ENCODE peak calls at places on chromosomes 3 and 15, in ten cellular contexts. One of them, this sample, is unnamed.

GRCh38 chr15:40096094-40096876 is 12.4 kb downstream of the BMF start:
- DNase-seq in kidney: peak
- DNase-seq in A549: no peak
- DNase-seq in psoas muscle: no peak
- DNase-seq in cardiac fibroblast: no peak
- DNase-seq in tibial artery: peak
- DNase-seq in LNCaP clone FGC: no peak
- DNase-seq in BJ: no peak
- DNase-seq in AG09309: no peak
- DNase-seq in A673: no peak
- DNase-seq in this sample: no peak

GRCh38 chr3:35295875-35296274 is 343.4 kb upstream of the ARPP21 start:
- DNase-seq in kidney: no peak
- DNase-seq in A549: no peak
- DNase-seq in psoas muscle: no peak
- DNase-seq in cardiac fibroblast: no peak
- DNase-seq in tibial artery: no peak
- DNase-seq in LNCaP clone FGC: no peak
- DNase-seq in BJ: no peak
- DNase-seq in AG09309: no peak
- DNase-seq in A673: no peak
- DNase-seq in this sample: no peak

GRCh38 chr15:40309344-40309862 is 1.7 kb upstream of the PLCB2 start:
- DNase-seq in kidney: no peak
- DNase-seq in A549: no peak
- DNase-seq in psoas muscle: no peak
- DNase-seq in cardiac fibroblast: no peak
- DNase-seq in tibial artery: no peak
- DNase-seq in LNCaP clone FGC: no peak
- DNase-seq in BJ: no peak
- DNase-seq in AG09309: no peak
- DNase-seq in A673: no peak
- DNase-seq in this sample: no peak

GRCh38 chr15:88605507-88606436 is 15.4 kb upstream of the AEN start:
- DNase-seq in kidney: no peak
- DNase-seq in A549: no peak
- DNase-seq in psoas muscle: peak
- DNase-seq in cardiac fibroblast: peak
- DNase-seq in tibial artery: no peak
- DNase-seq in LNCaP clone FGC: no peak
- DNase-seq in BJ: no peak
- DNase-seq in AG09309: no peak
- DNase-seq in A673: peak
- DNase-seq in this sample: no peak

GRCh38 chr15:79084308-79084968 is 6.1 kb downstream of the RASGRF1 start:
- DNase-seq in kidney: no peak
- DNase-seq in A549: no peak
- DNase-seq in psoas muscle: no peak
- DNase-seq in cardiac fibroblast: no peak
- DNase-seq in tibial artery: peak
- DNase-seq in LNCaP clone FGC: no peak
- DNase-seq in BJ: no peak
- DNase-seq in AG09309: no peak
- DNase-seq in A673: no peak
- DNase-seq in this sample: no peak

GRCh38 chr3:184593201-184593922 is 31.8 kb downstream of the EPHB3 start:
- DNase-seq in kidney: no peak
- DNase-seq in A549: no peak
- DNase-seq in psoas muscle: no peak
- DNase-seq in cardiac fibroblast: peak
- DNase-seq in tibial artery: no peak
- DNase-seq in LNCaP clone FGC: no peak
- DNase-seq in BJ: no peak
- DNase-seq in AG09309: no peak
- DNase-seq in A673: no peak
- DNase-seq in this sample: no peak

GRCh38 chr3:195182470-195182795 is 88.5 kb downstream of the XXYLT1 start:
- DNase-seq in kidney: no peak
- DNase-seq in A549: no peak
- DNase-seq in psoas muscle: no peak
- DNase-seq in cardiac fibroblast: peak
- DNase-seq in tibial artery: no peak
- DNase-seq in LNCaP clone FGC: peak
- DNase-seq in BJ: no peak
- DNase-seq in AG09309: no peak
- DNase-seq in A673: peak
- DNase-seq in this sample: no peak

GRCh38 chr15:34182942-34183341 is 27.0 kb downstream of the KATNBL1 start:
- DNase-seq in kidney: no peak
- DNase-seq in A549: no peak
- DNase-seq in psoas muscle: no peak
- DNase-seq in cardiac fibroblast: no peak
- DNase-seq in tibial artery: no peak
- DNase-seq in LNCaP clone FGC: peak
- DNase-seq in BJ: no peak
- DNase-seq in AG09309: no peak
- DNase-seq in A673: no peak
- DNase-seq in this sample: no peak

DNA sequence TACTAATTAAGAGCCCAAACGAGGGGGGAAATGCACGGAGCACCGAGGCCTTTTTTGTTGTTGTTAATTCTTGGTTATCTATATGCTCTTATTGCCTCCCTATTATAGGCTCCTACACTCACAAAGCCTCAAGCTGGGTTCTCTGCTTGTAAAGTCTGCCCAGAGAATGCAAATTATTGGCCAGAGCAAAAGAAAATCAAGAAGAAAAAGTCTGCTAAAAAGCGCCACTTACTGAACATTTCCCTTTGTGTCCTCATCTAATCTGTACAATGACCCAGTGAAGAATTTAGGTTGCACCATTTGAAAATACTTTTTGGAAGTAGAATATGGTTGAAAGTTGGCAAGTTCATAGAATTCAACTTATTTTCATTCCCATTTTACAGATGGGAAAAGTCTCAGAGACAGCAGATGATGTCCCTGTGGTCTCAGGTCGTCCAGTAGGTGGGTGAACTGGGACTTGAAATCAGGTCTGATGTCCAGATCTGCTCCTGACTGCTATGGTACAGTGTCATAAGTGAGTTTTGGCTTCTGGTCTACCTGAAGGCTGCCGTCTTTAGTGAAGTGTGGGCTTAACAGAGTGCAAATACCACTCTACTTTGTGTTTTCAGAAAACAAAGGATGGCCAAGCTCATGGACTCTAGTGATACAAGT is 1.1 kb upstream of the TNFAIP8L3 start:
- DNase-seq in kidney: no peak
- DNase-seq in A549: no peak
- DNase-seq in psoas muscle: no peak
- DNase-seq in cardiac fibroblast: no peak
- DNase-seq in tibial artery: no peak
- DNase-seq in LNCaP clone FGC: no peak
- DNase-seq in BJ: no peak
- DNase-seq in AG09309: no peak
- DNase-seq in A673: no peak
- DNase-seq in this sample: no peak
- H3K4me3 ChIP-seq in kidney: no peak
- H3K4me3 ChIP-seq in A549: no peak
- H3K4me3 ChIP-seq in psoas muscle: no peak
- H3K4me3 ChIP-seq in cardiac fibroblast: peak
- H3K4me3 ChIP-seq in tibial artery: peak
- H3K4me3 ChIP-seq in LNCaP clone FGC: no peak
- H3K4me3 ChIP-seq in BJ: no peak
- H3K4me3 ChIP-seq in AG09309: no peak
- H3K4me3 ChIP-seq in A673: no peak
- H3K4me3 ChIP-seq in this sample: no peak

DNA sequence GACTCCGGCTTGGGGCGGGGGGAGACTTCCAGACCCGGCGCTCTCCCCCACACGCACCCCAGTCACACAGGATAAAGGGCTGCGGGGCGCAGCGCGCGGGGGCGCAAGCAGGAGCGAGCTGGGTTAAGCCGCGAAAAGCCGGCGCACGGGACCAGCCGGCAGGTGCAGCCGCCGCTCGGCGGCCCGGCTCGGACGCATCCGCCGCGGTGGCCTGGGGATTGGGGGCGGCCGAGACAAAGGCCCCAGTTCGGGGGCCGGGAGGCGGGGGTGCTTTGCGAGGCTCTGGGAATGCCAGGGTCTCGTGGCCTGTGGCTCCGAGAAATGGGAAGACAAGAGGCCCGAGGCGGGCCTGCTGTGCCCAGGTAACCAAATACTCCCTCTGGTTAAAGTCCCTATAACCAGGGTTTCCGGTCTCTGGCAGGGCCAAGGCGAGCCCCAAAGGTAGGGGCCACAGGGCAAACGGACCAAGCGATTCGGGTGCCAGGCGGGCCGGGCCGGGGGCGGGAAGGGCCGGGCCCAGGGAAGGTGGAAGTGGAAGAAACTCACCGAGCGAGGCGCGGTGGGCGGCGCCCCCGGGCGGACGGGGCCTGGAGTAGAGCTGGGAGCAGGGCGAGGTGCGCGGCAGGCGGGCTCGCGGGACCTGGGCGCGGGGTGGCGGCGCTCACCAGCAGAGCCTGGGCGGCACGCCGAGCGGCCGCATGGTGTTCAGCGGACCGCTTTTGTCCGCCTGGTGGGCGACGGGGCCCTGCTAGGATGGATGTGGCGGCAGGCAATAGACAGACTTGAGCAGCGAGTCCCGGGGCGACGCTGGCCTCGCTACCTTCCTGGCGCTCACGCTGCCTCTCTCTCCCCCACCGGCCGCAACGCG is at the start of gene GATA2:
- DNase-seq in kidney: peak
- DNase-seq in A549: no peak
- DNase-seq in psoas muscle: no peak
- DNase-seq in cardiac fibroblast: no peak
- DNase-seq in tibial artery: peak
- DNase-seq in LNCaP clone FGC: no peak
- DNase-seq in BJ: no peak
- DNase-seq in AG09309: no peak
- DNase-seq in A673: peak
- DNase-seq in this sample: no peak
- TF ChIP-seq CTCF in kidney: no peak
- TF ChIP-seq CTCF in A549: no peak
- TF ChIP-seq CTCF in psoas muscle: no peak
- TF ChIP-seq CTCF in cardiac fibroblast: no peak
- TF ChIP-seq CTCF in tibial artery: no peak
- TF ChIP-seq CTCF in LNCaP clone FGC: peak
- TF ChIP-seq CTCF in BJ: peak
- TF ChIP-seq CTCF in AG09309: peak
- TF ChIP-seq CTCF in A673: peak
- TF ChIP-seq CTCF in this sample: no peak

DNA sequence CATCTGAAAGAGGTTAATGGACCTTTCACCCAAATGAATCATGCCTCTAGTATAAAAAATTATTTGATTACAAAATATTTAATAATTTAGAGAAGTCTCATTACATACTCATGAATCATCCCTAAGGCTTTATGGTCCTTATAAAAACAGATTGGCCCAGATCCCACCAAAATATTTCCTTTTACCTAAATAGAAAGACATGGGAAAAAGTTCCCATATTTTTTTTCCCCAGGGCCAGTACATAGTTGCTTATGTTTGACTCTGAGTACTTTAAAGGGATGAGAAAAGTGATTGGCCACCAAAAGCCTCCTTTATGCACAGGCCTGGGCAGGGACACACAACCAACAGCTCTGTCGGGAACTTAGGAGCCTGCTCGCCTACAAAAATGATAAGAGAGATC is 22.3 kb downstream of the KCNAB1 start:
- DNase-seq in kidney: no peak
- DNase-seq in A549: no peak
- DNase-seq in psoas muscle: no peak
- DNase-seq in cardiac fibroblast: peak
- DNase-seq in tibial artery: no peak
- DNase-seq in LNCaP clone FGC: peak
- DNase-seq in BJ: no peak
- DNase-seq in AG09309: no peak
- DNase-seq in A673: no peak
- DNase-seq in this sample: no peak
- H3K4me3 ChIP-seq in kidney: no peak
- H3K4me3 ChIP-seq in A549: no peak
- H3K4me3 ChIP-seq in psoas muscle: no peak
- H3K4me3 ChIP-seq in cardiac fibroblast: no peak
- H3K4me3 ChIP-seq in tibial artery: peak
- H3K4me3 ChIP-seq in LNCaP clone FGC: no peak
- H3K4me3 ChIP-seq in BJ: no peak
- H3K4me3 ChIP-seq in AG09309: no peak
- H3K4me3 ChIP-seq in A673: no peak
- H3K4me3 ChIP-seq in this sample: no peak

GRCh38 chr3:124577494-124578167 is 152.6 kb upstream of the UMPS start:
- DNase-seq in kidney: no peak
- DNase-seq in A549: no peak
- DNase-seq in psoas muscle: no peak
- DNase-seq in cardiac fibroblast: no peak
- DNase-seq in tibial artery: no peak
- DNase-seq in LNCaP clone FGC: no peak
- DNase-seq in BJ: no peak
- DNase-seq in AG09309: no peak
- DNase-seq in A673: no peak
- DNase-seq in this sample: no peak

GRCh38 chr3:124579641-124580040 is 150.6 kb upstream of the UMPS start:
- DNase-seq in kidney: no peak
- DNase-seq in A549: no peak
- DNase-seq in psoas muscle: no peak
- DNase-seq in cardiac fibroblast: no peak
- DNase-seq in tibial artery: no peak
- DNase-seq in LNCaP clone FGC: no peak
- DNase-seq in BJ: no peak
- DNase-seq in AG09309: no peak
- DNase-seq in A673: no peak
- DNase-seq in this sample: no peak

GRCh38 chr3:124574012-124574411 is 156.2 kb upstream of the UMPS start:
- DNase-seq in kidney: no peak
- DNase-seq in A549: no peak
- DNase-seq in psoas muscle: no peak
- DNase-seq in cardiac fibroblast: no peak
- DNase-seq in tibial artery: no peak
- DNase-seq in LNCaP clone FGC: no peak
- DNase-seq in BJ: no peak
- DNase-seq in AG09309: no peak
- DNase-seq in A673: no peak
- DNase-seq in this sample: no peak

GRCh38 chr3:124572851-124573405 is 157.3 kb upstream of the UMPS start:
- DNase-seq in kidney: no peak
- DNase-seq in A549: no peak
- DNase-seq in psoas muscle: no peak
- DNase-seq in cardiac fibroblast: no peak
- DNase-seq in tibial artery: no peak
- DNase-seq in LNCaP clone FGC: no peak
- DNase-seq in BJ: no peak
- DNase-seq in AG09309: no peak
- DNase-seq in A673: no peak
- DNase-seq in this sample: no peak

DNA sequence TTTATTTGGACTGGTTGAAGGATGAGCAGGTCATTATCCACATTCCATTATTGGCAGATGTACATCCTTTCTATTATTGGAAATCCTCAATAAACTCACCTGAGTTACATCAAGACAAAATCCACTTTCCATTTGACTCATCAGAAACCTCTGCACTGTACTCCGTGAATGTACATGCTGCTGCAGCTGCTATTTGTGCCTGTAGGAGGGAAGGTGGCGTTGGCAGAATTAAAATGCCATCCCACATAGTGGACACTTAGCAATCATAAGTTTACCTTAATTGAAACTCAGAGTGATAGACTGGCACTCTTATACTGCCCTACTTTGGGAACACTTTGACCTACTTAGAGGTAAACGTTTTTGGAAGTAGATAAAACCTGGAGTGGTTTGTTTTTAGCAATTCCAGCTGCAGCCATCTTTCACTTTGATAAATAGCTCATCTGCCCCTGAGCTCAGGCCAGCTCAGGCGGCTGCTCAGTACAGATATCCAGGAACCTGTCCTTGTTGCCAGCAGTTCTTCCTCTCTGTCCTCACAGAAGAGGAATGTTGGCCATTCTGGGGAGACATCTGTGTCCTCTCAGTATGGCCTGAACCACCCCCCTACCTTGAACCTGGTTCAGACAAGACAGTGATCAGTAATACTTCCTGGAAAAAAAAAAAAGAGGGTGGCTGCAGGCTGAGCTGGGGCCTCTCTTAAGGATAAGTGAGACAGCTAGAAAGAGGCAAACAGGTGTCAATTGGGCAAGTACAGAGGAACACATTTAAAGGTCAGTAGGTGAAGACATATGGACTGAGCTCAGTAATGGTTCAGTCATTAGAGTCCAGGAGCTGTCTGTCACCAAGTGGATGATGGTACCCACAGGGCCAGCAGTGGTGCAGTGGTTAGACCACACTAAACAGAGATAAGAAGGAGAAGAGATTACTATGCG is 153.4 kb upstream of the UMPS start:
- DNase-seq in kidney: no peak
- DNase-seq in A549: no peak
- DNase-seq in psoas muscle: no peak
- DNase-seq in cardiac fibroblast: no peak
- DNase-seq in tibial artery: no peak
- DNase-seq in LNCaP clone FGC: no peak
- DNase-seq in BJ: no peak
- DNase-seq in AG09309: no peak
- DNase-seq in A673: no peak
- DNase-seq in this sample: no peak
- TF ChIP-seq CTCF in kidney: no peak
- TF ChIP-seq CTCF in A549: no peak
- TF ChIP-seq CTCF in psoas muscle: no peak
- TF ChIP-seq CTCF in cardiac fibroblast: no peak
- TF ChIP-seq CTCF in tibial artery: no peak
- TF ChIP-seq CTCF in LNCaP clone FGC: no peak
- TF ChIP-seq CTCF in BJ: no peak
- TF ChIP-seq CTCF in AG09309: no peak
- TF ChIP-seq CTCF in A673: no peak
- TF ChIP-seq CTCF in this sample: no peak